ENCODE peak calls at places on chromosomes 2 and 18, in eight cellular contexts. One of them, this sample, is unnamed.

GRCh38 chr2:173680574-173680973 is 284.6 kb downstream of the SP3 start:
- DNase-seq in GM13976: no peak
- DNase-seq in AG09309: no peak
- DNase-seq in tibial artery: no peak
- DNase-seq in HepG2: no peak
- DNase-seq in fibroblast of the aortic adventitia: peak; percentile 22
- DNase-seq in MCF 10A: no peak
- DNase-seq in lung: no peak
- DNase-seq in this sample: no peak

GRCh38 chr2:217106650-217107014 is 246.8 kb upstream of the TNP1 start:
- DNase-seq in GM13976: no peak
- DNase-seq in AG09309: no peak
- DNase-seq in tibial artery: no peak
- DNase-seq in HepG2: no peak
- DNase-seq in fibroblast of the aortic adventitia: peak; percentile 51
- DNase-seq in MCF 10A: peak; percentile 30
- DNase-seq in lung: no peak
- DNase-seq in this sample: no peak

GRCh38 chr2:163802289-163802688 is 66.5 kb upstream of the FIGN start:
- DNase-seq in GM13976: no peak
- DNase-seq in AG09309: no peak
- DNase-seq in tibial artery: no peak
- DNase-seq in HepG2: no peak
- DNase-seq in fibroblast of the aortic adventitia: no peak
- DNase-seq in MCF 10A: no peak
- DNase-seq in lung: no peak
- DNase-seq in this sample: no peak

GRCh38 chr2:111121873-111122630 is 1.3 kb downstream of the BCL2L11 start:
- DNase-seq in GM13976: peak; percentile 79
- DNase-seq in AG09309: peak; percentile 42
- DNase-seq in tibial artery: peak; percentile 83
- DNase-seq in HepG2: peak; percentile 86
- DNase-seq in fibroblast of the aortic adventitia: peak; percentile 80
- DNase-seq in MCF 10A: peak; percentile 86
- DNase-seq in lung: peak; percentile 87
- DNase-seq in this sample: peak; percentile 83

GRCh38 chr2:207224391-207224790 is 58.6 kb upstream of the KLF7 start:
- DNase-seq in GM13976: no peak
- DNase-seq in AG09309: no peak
- DNase-seq in tibial artery: no peak
- DNase-seq in HepG2: no peak
- DNase-seq in fibroblast of the aortic adventitia: no peak
- DNase-seq in MCF 10A: no peak
- DNase-seq in lung: no peak
- DNase-seq in this sample: no peak

GRCh38 chr2:190840572-190841172 is 39.9 kb upstream of the GLS start:
- DNase-seq in GM13976: no peak
- DNase-seq in AG09309: no peak
- DNase-seq in tibial artery: no peak
- DNase-seq in HepG2: no peak
- DNase-seq in fibroblast of the aortic adventitia: no peak
- DNase-seq in MCF 10A: no peak
- DNase-seq in lung: no peak
- DNase-seq in this sample: no peak

GRCh38 chr2:173271135-173271534 is 83.5 kb upstream of the CDCA7 start:
- DNase-seq in GM13976: no peak
- DNase-seq in AG09309: no peak
- DNase-seq in tibial artery: no peak
- DNase-seq in HepG2: no peak
- DNase-seq in fibroblast of the aortic adventitia: no peak
- DNase-seq in MCF 10A: no peak
- DNase-seq in lung: no peak
- DNase-seq in this sample: no peak

GRCh38 chr2:63861220-63861822 is 19.6 kb downstream of the UGP2 start:
- DNase-seq in GM13976: peak; percentile 25
- DNase-seq in AG09309: no peak
- DNase-seq in tibial artery: peak; percentile 49
- DNase-seq in HepG2: peak; percentile 54
- DNase-seq in fibroblast of the aortic adventitia: peak; percentile 83
- DNase-seq in MCF 10A: peak; percentile 67
- DNase-seq in lung: peak; percentile 42
- DNase-seq in this sample: no peak

GRCh38 chr18:60739212-60739611 is 366.6 kb upstream of the MC4R start:
- DNase-seq in GM13976: no peak
- DNase-seq in AG09309: no peak
- DNase-seq in tibial artery: no peak
- DNase-seq in HepG2: no peak
- DNase-seq in fibroblast of the aortic adventitia: no peak
- DNase-seq in MCF 10A: no peak
- DNase-seq in lung: no peak
- DNase-seq in this sample: no peak
- TF ChIP-seq CTCF in GM13976: no peak
- TF ChIP-seq CTCF in AG09309: no peak
- TF ChIP-seq CTCF in tibial artery: no peak
- TF ChIP-seq CTCF in HepG2: no peak
- TF ChIP-seq CTCF in fibroblast of the aortic adventitia: no peak
- TF ChIP-seq CTCF in MCF 10A: no peak
- TF ChIP-seq CTCF in lung: no peak
- TF ChIP-seq CTCF in this sample: no peak

DNA sequence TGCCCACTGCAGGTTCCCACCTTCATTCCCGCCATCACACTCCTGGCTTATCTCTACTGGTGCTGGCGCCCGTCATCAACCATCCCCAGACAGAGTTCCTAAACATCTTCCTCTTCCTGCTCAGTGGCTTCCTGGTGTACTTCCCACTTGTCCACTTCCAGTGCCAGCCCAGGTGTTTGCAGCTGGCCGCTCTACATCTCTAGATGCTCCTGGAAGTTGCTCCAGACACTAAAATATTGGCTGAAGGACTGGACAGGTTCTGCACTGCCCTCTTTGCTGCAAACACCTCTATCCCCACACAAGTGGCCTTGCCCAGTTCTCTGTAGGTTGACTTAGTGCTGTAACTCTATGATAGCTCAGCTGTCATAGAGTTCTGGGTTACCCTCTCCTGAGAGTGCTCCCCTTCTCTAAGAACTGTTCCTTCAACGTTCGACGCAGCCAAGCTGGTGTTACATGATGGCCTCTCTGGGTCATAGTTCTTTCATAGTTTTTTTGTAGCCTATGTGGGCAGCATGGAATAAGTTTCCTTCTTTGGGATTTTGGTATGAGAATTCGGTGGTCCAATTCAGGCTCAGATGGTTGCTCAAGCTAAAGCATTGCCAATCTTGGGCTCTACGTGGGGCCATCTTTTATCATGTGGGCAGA is 45.8 kb upstream of the PUM2 start:
- DNase-seq in GM13976: no peak
- DNase-seq in AG09309: no peak
- DNase-seq in tibial artery: no peak
- DNase-seq in HepG2: no peak
- DNase-seq in fibroblast of the aortic adventitia: no peak
- DNase-seq in MCF 10A: no peak
- DNase-seq in lung: no peak
- DNase-seq in this sample: no peak
- TF ChIP-seq CTCF in GM13976: no peak
- TF ChIP-seq CTCF in AG09309: no peak
- TF ChIP-seq CTCF in tibial artery: no peak
- TF ChIP-seq CTCF in HepG2: no peak
- TF ChIP-seq CTCF in fibroblast of the aortic adventitia: no peak
- TF ChIP-seq CTCF in MCF 10A: no peak
- TF ChIP-seq CTCF in lung: no peak
- TF ChIP-seq CTCF in this sample: peak; percentile 23

DNA sequence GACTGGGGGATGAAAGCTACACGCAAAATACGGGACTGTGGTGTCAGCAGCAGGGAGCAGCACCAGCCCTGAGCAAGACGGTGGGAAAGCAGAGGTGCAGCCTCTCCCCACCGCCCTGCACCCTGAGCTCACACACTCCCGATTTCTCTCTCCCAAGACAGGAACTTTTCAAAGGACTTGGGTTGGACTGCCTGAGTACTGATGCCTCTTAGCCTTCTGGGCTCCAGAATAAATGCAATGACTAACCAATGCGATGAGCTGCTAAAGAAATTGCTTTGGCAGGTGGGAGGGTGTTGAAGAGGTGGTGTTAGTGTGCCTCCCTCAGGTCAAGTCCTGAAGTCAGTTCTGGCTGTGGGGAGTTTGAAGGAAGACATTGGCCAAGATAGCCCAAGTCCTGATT is 9.6 kb downstream of the TRIM54 start:
- DNase-seq in GM13976: no peak
- DNase-seq in AG09309: no peak
- DNase-seq in tibial artery: no peak
- DNase-seq in HepG2: peak; percentile 44
- DNase-seq in fibroblast of the aortic adventitia: peak; percentile 47
- DNase-seq in MCF 10A: peak; percentile 33
- DNase-seq in lung: no peak
- DNase-seq in this sample: no peak
- TF ChIP-seq CTCF in GM13976: no peak
- TF ChIP-seq CTCF in AG09309: no peak
- TF ChIP-seq CTCF in tibial artery: no peak
- TF ChIP-seq CTCF in HepG2: peak; percentile 78
- TF ChIP-seq CTCF in fibroblast of the aortic adventitia: peak; percentile 5
- TF ChIP-seq CTCF in MCF 10A: no peak
- TF ChIP-seq CTCF in lung: no peak
- TF ChIP-seq CTCF in this sample: no peak

DNA sequence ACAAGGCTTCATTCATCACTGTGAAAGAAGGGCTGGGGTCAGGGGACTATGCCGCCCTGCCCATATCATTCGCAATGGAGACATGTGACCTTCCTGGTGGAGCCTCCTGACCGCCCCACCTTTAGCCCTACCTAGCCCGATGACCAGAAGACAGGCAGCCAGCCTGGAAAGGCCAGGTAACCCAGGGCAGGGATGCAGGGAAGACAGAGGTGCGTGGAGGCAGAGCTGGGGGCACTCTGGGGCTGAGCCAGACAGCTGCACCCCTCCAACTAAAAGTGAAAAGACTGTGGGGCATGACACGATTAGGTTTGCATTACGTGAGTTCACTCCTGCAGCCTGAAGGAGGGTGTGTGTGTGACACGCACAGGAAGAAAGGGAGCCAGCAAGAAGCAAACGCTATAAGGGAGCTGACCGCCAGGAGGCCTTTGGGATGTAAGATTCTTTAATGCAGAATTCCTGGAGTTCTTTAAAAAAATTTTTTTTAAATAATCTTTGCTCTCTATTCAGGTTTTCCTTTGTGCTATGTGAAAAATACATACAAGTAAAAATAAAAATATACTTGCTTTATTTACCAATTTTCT is 3.7 kb upstream of the HES6 start:
- DNase-seq in GM13976: no peak
- DNase-seq in AG09309: no peak
- DNase-seq in tibial artery: no peak
- DNase-seq in HepG2: no peak
- DNase-seq in fibroblast of the aortic adventitia: no peak
- DNase-seq in MCF 10A: no peak
- DNase-seq in lung: no peak
- DNase-seq in this sample: no peak
- TF ChIP-seq CTCF in GM13976: no peak
- TF ChIP-seq CTCF in AG09309: no peak
- TF ChIP-seq CTCF in tibial artery: no peak
- TF ChIP-seq CTCF in HepG2: peak; percentile 19
- TF ChIP-seq CTCF in fibroblast of the aortic adventitia: no peak
- TF ChIP-seq CTCF in MCF 10A: no peak
- TF ChIP-seq CTCF in lung: no peak
- TF ChIP-seq CTCF in this sample: no peak

GRCh38 chr2:138180691-138181386 is 216.6 kb downstream of the HNMT start:
- DNase-seq in GM13976: no peak
- DNase-seq in AG09309: no peak
- DNase-seq in tibial artery: no peak
- DNase-seq in HepG2: peak; percentile 23
- DNase-seq in fibroblast of the aortic adventitia: no peak
- DNase-seq in MCF 10A: peak; percentile 13
- DNase-seq in lung: no peak
- DNase-seq in this sample: no peak
- TF ChIP-seq CTCF in GM13976: no peak
- TF ChIP-seq CTCF in AG09309: peak; percentile 6
- TF ChIP-seq CTCF in tibial artery: no peak
- TF ChIP-seq CTCF in HepG2: peak; percentile 55
- TF ChIP-seq CTCF in fibroblast of the aortic adventitia: no peak
- TF ChIP-seq CTCF in MCF 10A: peak; percentile 15
- TF ChIP-seq CTCF in lung: no peak
- TF ChIP-seq CTCF in this sample: no peak

GRCh38 chr2:98730851-98731708 is at the start of gene MGAT4A:
- DNase-seq in GM13976: peak; percentile 88
- DNase-seq in AG09309: no peak
- DNase-seq in tibial artery: peak; percentile 65
- DNase-seq in HepG2: peak; percentile 69
- DNase-seq in fibroblast of the aortic adventitia: peak; percentile 3
- DNase-seq in MCF 10A: peak; percentile 35
- DNase-seq in lung: peak; percentile 71
- DNase-seq in this sample: peak; percentile 53
- TF ChIP-seq CTCF in GM13976: peak; percentile 45
- TF ChIP-seq CTCF in AG09309: no peak
- TF ChIP-seq CTCF in tibial artery: no peak
- TF ChIP-seq CTCF in HepG2: no peak
- TF ChIP-seq CTCF in fibroblast of the aortic adventitia: peak; percentile 28
- TF ChIP-seq CTCF in MCF 10A: peak; percentile 20
- TF ChIP-seq CTCF in lung: no peak
- TF ChIP-seq CTCF in this sample: no peak

DNA sequence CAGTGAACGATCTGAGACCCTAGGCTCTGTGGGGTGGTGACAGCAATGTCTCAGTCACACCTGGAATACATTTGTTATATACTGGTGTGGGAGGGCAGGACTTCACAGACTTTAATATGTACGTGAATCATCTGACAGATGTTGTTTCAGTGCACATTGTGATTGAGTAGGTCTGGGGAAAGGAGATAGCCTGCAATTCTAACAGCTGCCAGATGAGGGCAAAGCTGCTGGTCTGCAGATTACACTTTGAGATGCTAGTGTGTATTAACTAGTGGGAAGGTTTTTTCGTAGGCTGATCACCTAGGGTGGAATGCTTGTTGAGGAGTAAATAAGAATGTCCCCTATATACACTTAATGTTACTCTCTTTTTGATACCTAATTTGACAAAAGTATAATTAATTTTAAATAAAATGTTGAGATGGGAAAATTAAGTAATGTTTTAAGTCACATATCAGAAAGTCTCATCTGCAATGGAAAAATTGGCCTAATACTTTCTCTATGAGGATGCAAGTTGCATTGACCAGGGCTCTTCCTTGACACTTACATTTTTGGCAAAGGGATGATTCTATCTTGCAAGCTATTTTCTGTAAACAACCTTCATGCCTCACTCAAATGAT is 496.9 kb upstream of the HNMT start:
- DNase-seq in GM13976: peak; percentile 9
- DNase-seq in AG09309: no peak
- DNase-seq in tibial artery: peak; percentile 24
- DNase-seq in HepG2: peak; percentile 23
- DNase-seq in fibroblast of the aortic adventitia: peak; percentile 0
- DNase-seq in MCF 10A: peak; percentile 73
- DNase-seq in lung: peak; percentile 32
- DNase-seq in this sample: no peak
- TF ChIP-seq CTCF in GM13976: peak; percentile 45
- TF ChIP-seq CTCF in AG09309: peak; percentile 38
- TF ChIP-seq CTCF in tibial artery: peak; percentile 38
- TF ChIP-seq CTCF in HepG2: peak; percentile 75
- TF ChIP-seq CTCF in fibroblast of the aortic adventitia: peak; percentile 39
- TF ChIP-seq CTCF in MCF 10A: peak; percentile 60
- TF ChIP-seq CTCF in lung: no peak
- TF ChIP-seq CTCF in this sample: no peak

DNA sequence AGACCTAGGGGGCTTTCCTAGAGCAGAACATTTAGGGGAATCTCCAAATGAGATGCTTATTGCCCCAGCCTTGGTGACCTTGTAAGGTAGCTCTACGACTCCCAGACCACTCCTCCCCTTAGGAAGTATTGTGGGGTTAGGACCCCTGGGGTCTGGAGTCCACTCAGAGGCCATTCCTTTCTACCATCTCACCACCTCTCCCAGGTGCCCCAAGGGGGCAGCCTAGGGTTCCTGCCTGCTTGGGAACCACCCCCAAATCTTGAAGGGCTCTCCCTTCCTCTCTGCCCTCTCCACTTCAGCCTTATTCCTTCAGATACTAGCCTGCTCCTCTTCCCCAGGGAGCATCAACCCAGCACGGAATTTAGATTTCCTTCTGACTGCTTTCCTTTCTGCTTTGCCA is 17.5 kb upstream of the EXOC6B start:
- DNase-seq in GM13976: no peak
- DNase-seq in AG09309: no peak
- DNase-seq in tibial artery: no peak
- DNase-seq in HepG2: no peak
- DNase-seq in fibroblast of the aortic adventitia: no peak
- DNase-seq in MCF 10A: no peak
- DNase-seq in lung: no peak
- DNase-seq in this sample: no peak
- TF ChIP-seq CTCF in GM13976: no peak
- TF ChIP-seq CTCF in AG09309: no peak
- TF ChIP-seq CTCF in tibial artery: no peak
- TF ChIP-seq CTCF in HepG2: no peak
- TF ChIP-seq CTCF in fibroblast of the aortic adventitia: no peak
- TF ChIP-seq CTCF in MCF 10A: no peak
- TF ChIP-seq CTCF in lung: no peak
- TF ChIP-seq CTCF in this sample: no peak